ENCODE peak calls at places on chromosomes 2 and 18, in ten cellular contexts. Y, D, B, O, M, A, Q, V, H and W are unnamed samples.

GRCh38 chr2:164617466-164617865 is 3.8 kb downstream of the GRB14 start:
- DNase-seq in Y (no peak), D (no peak), B (no peak), O (peak), M (no peak), A (no peak), Q (peak), V (no peak), H (no peak), W (no peak)

GRCh38 chr2:64609229-64609994 is 44.3 kb downstream of the SERTAD2 start:
- DNase-seq in Y (no peak), D (peak), B (peak), O (no peak), M (peak), A (peak), Q (peak), V (peak), H (peak), W (peak)

GRCh38 chr2:217153433-217153997 is 293.7 kb upstream of the TNP1 start:
- DNase-seq in Y (no peak), D (no peak), B (no peak), O (no peak), M (no peak), A (no peak), Q (no peak), V (no peak), H (no peak), W (no peak)

GRCh38 chr2:121617042-121617599 is 32.1 kb downstream of the CLASP1 start:
- DNase-seq in Y (no peak), D (no peak), B (no peak), O (no peak), M (no peak), A (no peak), Q (peak), V (no peak), H (no peak), W (no peak)

GRCh38 chr18:13581055-13581454 is 145.3 kb downstream of the FAM210A start:
- DNase-seq in Y (no peak), D (no peak), B (no peak), O (no peak), M (no peak), A (no peak), Q (no peak), V (no peak), H (no peak), W (no peak)

GRCh38 chr2:168654724-168655123 is 147.7 kb upstream of the NOSTRIN start:
- DNase-seq in Y (no peak), D (no peak), B (no peak), O (no peak), M (no peak), A (no peak), Q (no peak), V (no peak), H (no peak), W (no peak)

GRCh38 chr2:220891405-220891804 is 680.7 kb downstream of the EPHA4 start:
- DNase-seq in Y (no peak), D (no peak), B (no peak), O (peak), M (no peak), A (no peak), Q (peak), V (no peak), H (no peak), W (no peak)

GRCh38 chr2:215205787-215206186 is 67.4 kb upstream of the ABCA12 start:
- DNase-seq in Y (no peak), D (no peak), B (no peak), O (no peak), M (no peak), A (no peak), Q (no peak), V (no peak), H (no peak), W (no peak)

GRCh38 chr2:226076529-226076928 is 677.0 kb downstream of the NYAP2 start:
- DNase-seq in Y (no peak), D (no peak), B (no peak), O (no peak), M (no peak), A (no peak), Q (no peak), V (no peak), H (no peak), W (no peak)

GRCh38 chr2:43220982-43221659 is 5.3 kb downstream of the ZFP36L2 start:
- DNase-seq in Y (peak), D (peak), B (no peak), O (peak), M (peak), A (peak), Q (peak), V (no peak), H (peak), W (no peak)

GRCh38 chr2:152363933-152364332 is 29.0 kb downstream of the FMNL2 start:
- DNase-seq in Y (no peak), D (no peak), B (no peak), O (no peak), M (no peak), A (no peak), Q (no peak), V (no peak), H (no peak), W (no peak)

GRCh38 chr2:227719637-227720036 is 1.8 kb upstream of the SLC19A3 start:
- DNase-seq in Y (no peak), D (no peak), B (no peak), O (peak), M (no peak), A (no peak), Q (peak), V (no peak), H (no peak), W (no peak)

GRCh38 chr2:45731146-45731545 is 79.7 kb downstream of the PRKCE start:
- DNase-seq in Y (no peak), D (no peak), B (no peak), O (no peak), M (no peak), A (no peak), Q (no peak), V (no peak), H (no peak), W (no peak)

GRCh38 chr2:45728458-45728942 is 77.0 kb downstream of the PRKCE start:
- DNase-seq in Y (no peak), D (no peak), B (peak), O (no peak), M (no peak), A (no peak), Q (no peak), V (peak), H (no peak), W (peak)

GRCh38 chr2:45732436-45732835 is 81.0 kb downstream of the PRKCE start:
- DNase-seq in Y (no peak), D (no peak), B (no peak), O (no peak), M (no peak), A (no peak), Q (no peak), V (no peak), H (no peak), W (no peak)

GRCh38 chr2:45732946-45733345 is 81.5 kb downstream of the PRKCE start:
- DNase-seq in Y (no peak), D (no peak), B (no peak), O (no peak), M (no peak), A (no peak), Q (no peak), V (no peak), H (no peak), W (no peak)

DNA sequence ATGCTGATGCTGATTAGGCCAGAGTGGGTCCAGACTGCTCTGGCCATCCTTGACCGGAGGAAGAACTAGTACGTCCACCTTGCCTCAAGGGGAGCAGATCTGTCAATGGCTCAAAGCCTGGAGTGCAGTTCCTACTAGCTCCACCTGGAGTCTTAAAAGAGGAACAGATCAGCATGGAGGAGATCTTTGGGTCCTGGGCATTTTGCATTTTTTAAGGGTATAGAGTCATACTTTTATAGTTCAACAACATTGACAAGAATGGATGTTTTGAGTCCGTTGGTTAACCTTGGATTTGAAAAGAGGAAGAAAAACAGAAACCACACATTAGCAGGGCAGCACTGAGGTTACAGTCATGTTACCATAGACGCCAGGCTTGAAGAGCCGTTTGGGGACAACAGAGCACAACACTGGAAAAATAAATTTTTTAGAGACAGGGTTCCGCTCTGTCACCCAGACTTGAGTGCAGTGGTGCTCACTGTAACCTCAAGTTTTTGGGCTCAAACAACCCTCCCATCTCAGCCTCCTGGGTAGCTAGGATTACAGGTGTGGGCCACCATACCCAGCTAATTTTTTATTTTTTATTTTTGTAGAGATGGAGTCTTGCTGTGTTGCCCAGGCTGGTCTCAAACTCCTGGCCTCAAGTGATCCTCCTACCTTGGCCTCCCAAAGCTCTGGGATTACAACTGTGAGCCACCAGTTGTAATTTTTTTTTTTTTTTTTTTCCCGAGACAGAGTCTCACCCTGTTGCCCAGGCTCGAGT is 78.5 kb downstream of the PRKCE start:
- DNase-seq in Y (no peak), D (no peak), B (peak), O (peak), M (peak), A (no peak), Q (no peak), V (peak), H (no peak), W (peak)
- TF ChIP-seq CTCF in Y (no peak), D (no peak), B (peak), O (peak), M (peak), A (peak), Q (peak), V (no peak), H (peak), W (peak)

GRCh38 chr2:50611261-50612020 is 420.5 kb downstream of the NRXN1 start:
- DNase-seq in Y (no peak), D (no peak), B (no peak), O (no peak), M (no peak), A (no peak), Q (no peak), V (no peak), H (no peak), W (no peak)

GRCh38 chr2:50607746-50608145 is 424.2 kb downstream of the NRXN1 start:
- DNase-seq in Y (no peak), D (no peak), B (no peak), O (no peak), M (no peak), A (no peak), Q (no peak), V (no peak), H (no peak), W (no peak)

DNA sequence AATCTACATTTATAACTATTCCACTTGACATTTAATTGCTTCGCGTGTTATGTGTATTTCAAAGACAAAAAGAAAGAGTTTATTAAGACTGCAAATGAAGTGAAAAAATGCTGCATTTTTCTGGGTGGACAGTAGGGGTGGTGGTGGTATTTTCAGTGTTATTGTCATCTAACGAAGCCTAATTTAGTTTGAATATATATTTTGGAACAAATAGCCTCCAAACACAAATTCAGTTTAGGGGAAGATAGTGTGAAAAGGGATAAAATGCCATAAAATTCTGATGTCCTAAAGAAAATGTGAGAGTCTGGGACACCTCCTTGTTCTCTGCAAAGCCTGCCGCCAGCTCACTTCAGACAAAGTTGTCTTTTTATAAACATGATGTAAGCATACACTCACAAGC is 425.1 kb downstream of the NRXN1 start:
- DNase-seq in Y (no peak), D (no peak), B (no peak), O (no peak), M (no peak), A (no peak), Q (no peak), V (no peak), H (no peak), W (no peak)
- TF ChIP-seq CTCF in Y (no peak), D (no peak), B (no peak), O (no peak), M (no peak), A (no peak), Q (peak), V (no peak), H (no peak), W (no peak)

DNA sequence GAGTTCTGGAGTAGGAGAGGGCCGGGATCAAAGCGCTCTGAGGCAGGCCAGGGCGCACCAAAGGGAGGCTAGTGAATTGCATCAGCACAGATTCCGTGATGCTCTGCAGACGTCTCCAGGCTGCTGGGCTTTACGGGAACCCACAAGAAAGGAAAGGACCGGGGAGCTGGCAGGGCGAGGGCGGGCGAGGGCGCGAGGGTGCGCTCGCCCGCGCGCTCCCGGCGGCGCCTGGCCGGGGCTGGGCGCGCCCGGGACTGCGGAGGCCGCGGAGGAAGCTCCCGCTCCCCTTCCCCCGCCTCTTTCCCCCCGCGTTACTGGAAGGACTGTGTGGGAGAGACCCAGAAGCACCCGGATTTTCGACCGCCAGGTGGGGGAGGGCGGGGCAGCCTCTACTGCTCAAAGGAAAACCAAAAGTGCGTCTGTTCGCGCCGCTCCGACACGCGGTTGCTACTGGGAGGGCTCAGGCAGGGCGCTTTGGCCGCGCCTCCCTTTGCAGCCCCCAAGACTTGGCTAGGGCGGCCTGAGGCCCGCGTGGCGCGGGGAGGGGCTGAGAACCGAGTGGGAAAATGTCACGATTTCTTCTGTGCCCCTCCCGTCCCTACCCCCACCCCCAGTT is 2.3 kb upstream of the FOSL2 start:
- DNase-seq in Y (peak), D (peak), B (peak), O (peak), M (peak), A (peak), Q (peak), V (peak), H (peak), W (peak)
- TF ChIP-seq CTCF in Y (no peak), D (peak), B (no peak), O (peak), M (no peak), A (no peak), Q (no peak), V (no peak), H (peak), W (no peak)

GRCh38 chr18:50444539-50444938 is 69.7 kb downstream of the SKA1 start:
- DNase-seq in Y (no peak), D (no peak), B (no peak), O (no peak), M (no peak), A (no peak), Q (no peak), V (no peak), H (no peak), W (no peak)

GRCh38 chr18:50451100-50451842 is 76.4 kb downstream of the SKA1 start:
- DNase-seq in Y (no peak), D (no peak), B (no peak), O (peak), M (no peak), A (no peak), Q (no peak), V (no peak), H (no peak), W (no peak)

GRCh38 chr18:50446629-50447028 is 71.8 kb downstream of the SKA1 start:
- DNase-seq in Y (no peak), D (no peak), B (no peak), O (no peak), M (no peak), A (no peak), Q (no peak), V (no peak), H (no peak), W (no peak)

GRCh38 chr18:50447102-50447501 is 72.3 kb downstream of the SKA1 start:
- DNase-seq in Y (no peak), D (no peak), B (no peak), O (no peak), M (no peak), A (no peak), Q (no peak), V (no peak), H (no peak), W (no peak)

DNA sequence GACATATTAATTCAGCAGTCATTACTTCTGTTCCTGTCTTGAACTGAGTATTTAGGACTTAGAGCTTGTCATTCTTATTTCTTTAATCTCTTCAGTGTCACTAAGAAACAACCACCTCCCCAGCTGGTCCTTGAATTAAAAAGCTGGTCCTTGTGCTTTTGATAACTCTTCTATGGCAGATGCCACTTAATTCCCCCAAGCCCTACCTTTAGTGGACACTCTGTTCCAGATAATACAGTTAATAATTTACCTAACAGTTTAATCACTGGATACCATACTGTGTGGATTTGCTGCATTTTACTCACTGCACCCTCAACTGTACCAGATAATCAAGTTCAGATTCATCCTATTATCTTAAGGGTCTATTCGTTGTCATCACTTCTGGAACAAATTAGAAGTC is 73.1 kb downstream of the SKA1 start:
- DNase-seq in Y (no peak), D (no peak), B (no peak), O (no peak), M (no peak), A (no peak), Q (no peak), V (no peak), H (no peak), W (no peak)
- TF ChIP-seq CTCF in Y (no peak), D (no peak), B (no peak), O (no peak), M (no peak), A (no peak), Q (no peak), V (no peak), H (no peak), W (no peak)

GRCh38 chr2:159185401-159186130 is 100.9 kb downstream of the WDSUB1 start:
- DNase-seq in Y (no peak), D (no peak), B (peak), O (peak), M (peak), A (no peak), Q (peak), V (peak), H (no peak), W (peak)
- TF ChIP-seq CTCF in Y (no peak), D (no peak), B (peak), O (peak), M (peak), A (peak), Q (peak), V (no peak), H (peak), W (peak)

DNA sequence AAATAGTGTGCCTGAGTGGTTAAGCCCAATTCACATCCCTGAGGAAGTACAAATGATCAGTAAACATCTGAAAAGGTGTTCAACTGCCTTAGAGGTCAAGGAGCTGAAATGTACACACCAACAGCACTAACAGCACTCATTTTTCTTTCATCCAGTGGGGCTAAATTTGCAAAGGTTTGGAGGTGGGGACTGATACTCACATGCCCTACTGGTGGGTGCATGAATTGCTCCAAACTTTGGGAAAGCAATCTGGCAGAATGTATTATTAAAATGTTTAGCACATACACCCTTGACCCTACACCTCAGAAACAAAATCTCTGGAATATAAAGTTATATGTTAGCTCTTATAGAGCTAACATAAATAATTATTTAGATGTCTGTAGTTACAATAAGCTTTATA is 19.0 kb upstream of the FAM178B start:
- DNase-seq in Y (no peak), D (no peak), B (no peak), O (peak), M (no peak), A (no peak), Q (peak), V (no peak), H (no peak), W (no peak)
- TF ChIP-seq CTCF in Y (no peak), D (peak), B (no peak), O (peak), M (no peak), A (peak), Q (peak), V (no peak), H (no peak), W (no peak)